ENCODE peak calls at places on chromosome 15, in nine cellular contexts. D, K, U, J, V, H, G, E and P are unnamed samples.

GRCh38 chr15:85792872-85793621 is 1.7 kb downstream of the KLHL25 start:
- DNase-seq in D (no peak), K (no peak), U (peak; percentile 51), J (no peak), V (no peak), H (no peak), G (no peak), E (no peak), P (no peak)

GRCh38 chr15:73293773-73294172 is 75.0 kb downstream of the HCN4 start:
- DNase-seq in D (no peak), K (no peak), U (no peak), J (no peak), V (no peak), H (no peak), G (no peak), E (no peak), P (no peak)

GRCh38 chr15:100781061-100781960 is 98.3 kb upstream of the ALDH1A3 start:
- DNase-seq in D (no peak), K (no peak), U (no peak), J (no peak), V (no peak), H (no peak), G (no peak), E (no peak), P (no peak)

GRCh38 chr15:59190291-59190690 is 16.4 kb upstream of the LDHAL6B start:
- DNase-seq in D (no peak), K (no peak), U (no peak), J (no peak), V (no peak), H (no peak), G (no peak), E (no peak), P (no peak)

GRCh38 chr15:29095746-29096145 is 173.9 kb downstream of the NSMCE3 start:
- DNase-seq in D (no peak), K (no peak), U (no peak), J (no peak), V (no peak), H (no peak), G (no peak), E (peak; percentile 22), P (no peak)

GRCh38 chr15:27398631-27399030 is 427.6 kb downstream of the GABRG3 start:
- DNase-seq in D (no peak), K (peak; percentile 43), U (no peak), J (no peak), V (no peak), H (peak; percentile 29), G (peak; percentile 3), E (no peak), P (no peak)

GRCh38 chr15:79673416-79674123 is 223.2 kb downstream of the MTHFS start:
- DNase-seq in D (peak; percentile 56), K (no peak), U (no peak), J (no peak), V (no peak), H (no peak), G (no peak), E (no peak), P (peak; percentile 65)

GRCh38 chr15:92429378-92430066 is 35.8 kb downstream of the ST8SIA2 start:
- DNase-seq in D (peak; percentile 61), K (no peak), U (no peak), J (no peak), V (no peak), H (no peak), G (no peak), E (no peak), P (no peak)

GRCh38 chr15:51133140-51133630 is 38.5 kb upstream of the TNFAIP8L3 start:
- DNase-seq in D (no peak), K (no peak), U (no peak), J (no peak), V (no peak), H (no peak), G (no peak), E (no peak), P (peak; percentile 32)

GRCh38 chr15:57969355-57969754 is 96.2 kb downstream of the ALDH1A2 start:
- DNase-seq in D (peak; percentile 12), K (no peak), U (no peak), J (no peak), V (no peak), H (peak; percentile 17), G (no peak), E (no peak), P (no peak)

GRCh38 chr15:47688573-47689086 is 28.7 kb upstream of the SEMA6D start:
- DNase-seq in D (no peak), K (no peak), U (no peak), J (no peak), V (no peak), H (no peak), G (no peak), E (no peak), P (no peak)

GRCh38 chr15:37004373-37004869 is 95.9 kb downstream of the MEIS2 start:
- DNase-seq in D (no peak), K (no peak), U (no peak), J (no peak), V (no peak), H (no peak), G (no peak), E (no peak), P (no peak)

GRCh38 chr15:29612096-29612495 is 210.2 kb downstream of the TJP1 start:
- DNase-seq in D (peak; percentile 72), K (no peak), U (no peak), J (no peak), V (no peak), H (no peak), G (no peak), E (no peak), P (no peak)

GRCh38 chr15:85414495-85414894 is 34.1 kb downstream of the AKAP13 start:
- DNase-seq in D (no peak), K (no peak), U (no peak), J (no peak), V (no peak), H (no peak), G (peak; percentile 1), E (no peak), P (peak; percentile 60)

GRCh38 chr15:77030928-77031375 is 36.0 kb downstream of the PSTPIP1 start:
- DNase-seq in D (no peak), K (no peak), U (no peak), J (no peak), V (no peak), H (no peak), G (no peak), E (peak; percentile 42), P (no peak)

GRCh38 chr15:58066042-58066867 is 744 bp upstream of the ALDH1A2 start:
- DNase-seq in D (peak; percentile 81), K (no peak), U (peak; percentile 11), J (peak; percentile 31), V (peak; percentile 88), H (peak; percentile 70), G (no peak), E (peak; percentile 75), P (no peak)

GRCh38 chr15:69540622-69541021 is 88.0 kb downstream of the RPLP1 start:
- DNase-seq in D (no peak), K (peak; percentile 80), U (no peak), J (no peak), V (peak; percentile 64), H (peak; percentile 98), G (peak; percentile 58), E (no peak), P (no peak)

GRCh38 chr15:67149859-67150824 is 84.7 kb downstream of the SMAD3 start:
- DNase-seq in D (peak; percentile 76), K (no peak), U (no peak), J (no peak), V (no peak), H (no peak), G (no peak), E (peak; percentile 91), P (no peak)

GRCh38 chr15:45499426-45499825 is 23.1 kb downstream of the SLC30A4 start:
- DNase-seq in D (peak; percentile 41), K (no peak), U (no peak), J (no peak), V (no peak), H (no peak), G (no peak), E (no peak), P (no peak)

GRCh38 chr15:83842281-83842680 is 188.4 kb downstream of the ADAMTSL3 start:
- DNase-seq in D (peak; percentile 37), K (no peak), U (no peak), J (no peak), V (no peak), H (no peak), G (no peak), E (no peak), P (no peak)

GRCh38 chr15:45129651-45130129 is at the start of the genes DUOX1 and DUOXA1:
- DNase-seq in D (peak; percentile 75), K (no peak), U (no peak), J (no peak), V (no peak), H (no peak), G (no peak), E (no peak), P (no peak)

GRCh38 chr15:47603026-47603425 is 114.3 kb upstream of the SEMA6D start:
- DNase-seq in D (no peak), K (no peak), U (no peak), J (no peak), V (no peak), H (no peak), G (no peak), E (no peak), P (peak; percentile 29)

GRCh38 chr15:84552896-84553295 is 47.9 kb upstream of the ZSCAN2 start:
- DNase-seq in D (no peak), K (no peak), U (no peak), J (no peak), V (no peak), H (no peak), G (no peak), E (no peak), P (no peak)